ENCODE peak calls at places on chromosomes 5 and 9, in five cellular contexts. I is neuronal stem cell, C is IMR-90, J is mesenchymal stem cell, X is H1. V is an unnamed sample.

GRCh38 chr5:158140120-158140778 is 281.3 kb upstream of the CLINT1 start:
- DNase-seq in X (no peak), C (no peak), I (no peak), J (peak), V (no peak)

GRCh38 chr5:7886849-7887460 is 18.0 kb downstream of the MTRR start:
- DNase-seq in X (no peak), J (peak), I (peak), C (peak), V (no peak)

GRCh38 chr9:129406278-129407225 is 214.3 kb downstream of the C9orf50 start:
- DNase-seq in I (no peak), C (no peak), X (no peak), J (no peak), V (no peak)

GRCh38 chr5:107364443-107365096 is 306.2 kb downstream of the EFNA5 start:
- DNase-seq in I (no peak), J (no peak), C (no peak), X (no peak), V (no peak)

GRCh38 chr5:131959136-131959535 is 13.7 kb upstream of the MEIKIN start:
- DNase-seq in C (no peak), J (no peak), I (no peak), X (no peak), V (no peak)

GRCh38 chr9:98037362-98037761 is 19.2 kb upstream of the NANS start:
- DNase-seq in J (no peak), I (no peak), C (peak), X (no peak), V (no peak)

GRCh38 chr5:149869266-149869875 is 75.2 kb downstream of the PDE6A start:
- DNase-seq in X (no peak), C (no peak), I (no peak), J (no peak), V (no peak)

GRCh38 chr5:61658592-61659008 is 326.5 kb downstream of the ZSWIM6 start:
- DNase-seq in I (peak), J (peak), X (peak), C (peak), V (peak)

GRCh38 chr9:85858351-85858750 is 82.6 kb upstream of the NAA35 start:
- DNase-seq in X (no peak), C (no peak), J (no peak), I (no peak), V (no peak)

GRCh38 chr9:113456235-113456634 is 7.3 kb upstream of the RGS3 start:
- DNase-seq in J (peak), I (no peak), C (peak), X (no peak), V (no peak)

GRCh38 chr5:78243639-78244038 is 50.9 kb downstream of the AP3B1 start:
- DNase-seq in I (no peak), J (peak), C (peak), X (no peak), V (no peak)

GRCh38 chr9:35852876-35853865 is 17.0 kb downstream of the OR13J1 start:
- DNase-seq in I (no peak), J (no peak), X (no peak), C (no peak), V (peak)

GRCh38 chr9:34378376-34379060 is 1.8 kb upstream of the MYORG start:
- DNase-seq in I (no peak), X (no peak), C (no peak), J (no peak), V (no peak)

GRCh38 chr5:172801184-172801671 is 30.2 kb upstream of the DUSP1 start:
- DNase-seq in C (peak), J (peak), I (no peak), X (no peak), V (no peak)

GRCh38 chr5:128757560-128757959 is 207.7 kb upstream of the SLC27A6 start:
- DNase-seq in C (no peak), I (no peak), J (no peak), X (no peak), V (no peak)

GRCh38 chr9:89983411-89983810 is 378.6 kb downstream of the GADD45G start:
- DNase-seq in J (no peak), I (no peak), C (no peak), X (no peak), V (no peak)

GRCh38 chr5:68804343-68804742 is 289.5 kb upstream of the SLC30A5 start:
- DNase-seq in C (no peak), J (no peak), I (no peak), X (no peak), V (no peak)

GRCh38 chr9:136567651-136568287 is 21.9 kb upstream of the NOTCH1 start:
- DNase-seq in X (no peak), C (peak), I (no peak), J (peak), V (peak)

GRCh38 chr9:129027685-129028191 is 393 bp downstream of the SH3GLB2 start:
- DNase-seq in X (no peak), C (no peak), J (peak), I (peak), V (no peak)

GRCh38 chr9:97766610-97767009 is 69.5 kb upstream of the XPA start:
- DNase-seq in I (no peak), C (no peak), X (no peak), J (no peak), V (no peak)

GRCh38 chr9:98097836-98098235 is 21.2 kb downstream of the TRIM14 start:
- DNase-seq in C (no peak), I (no peak), X (no peak), J (no peak), V (no peak)

GRCh38 chr5:170020423-170020822 is 40.1 kb upstream of the INSYN2B start:
- DNase-seq in J (no peak), C (no peak), I (no peak), X (no peak), V (no peak)

GRCh38 chr9:131678499-131679111 is 61.3 kb downstream of the RAPGEF1 start:
- DNase-seq in J (peak), C (peak), I (peak), X (no peak), V (no peak)

GRCh38 chr5:56951946-56952691 is at the start of gene MIER3:
- DNase-seq in I (peak), J (peak), X (peak), C (peak), V (peak)

GRCh38 chr9:130453487-130453886 is 8.7 kb downstream of the ASS1 start:
- DNase-seq in X (no peak), C (peak), J (peak), I (no peak), V (no peak)

GRCh38 chr5:178450121-178450631 is 140.0 kb downstream of the COL23A1 start:
- DNase-seq in X (no peak), C (no peak), I (no peak), J (no peak), V (no peak)

GRCh38 chr5:115586525-115587146 is 15.6 kb downstream of the TICAM2 start:
- DNase-seq in X (no peak), I (no peak), C (peak), J (peak), V (no peak)

GRCh38 chr9:80586786-80587185 is 1015.0 kb downstream of the TLE4 start:
- DNase-seq in I (no peak), J (no peak), C (no peak), X (no peak), V (no peak)

GRCh38 chr5:139116256-139116655 is 81.9 kb downstream of the SIL1 start:
- DNase-seq in I (no peak), C (no peak), X (no peak), J (no peak), V (no peak)

DNA sequence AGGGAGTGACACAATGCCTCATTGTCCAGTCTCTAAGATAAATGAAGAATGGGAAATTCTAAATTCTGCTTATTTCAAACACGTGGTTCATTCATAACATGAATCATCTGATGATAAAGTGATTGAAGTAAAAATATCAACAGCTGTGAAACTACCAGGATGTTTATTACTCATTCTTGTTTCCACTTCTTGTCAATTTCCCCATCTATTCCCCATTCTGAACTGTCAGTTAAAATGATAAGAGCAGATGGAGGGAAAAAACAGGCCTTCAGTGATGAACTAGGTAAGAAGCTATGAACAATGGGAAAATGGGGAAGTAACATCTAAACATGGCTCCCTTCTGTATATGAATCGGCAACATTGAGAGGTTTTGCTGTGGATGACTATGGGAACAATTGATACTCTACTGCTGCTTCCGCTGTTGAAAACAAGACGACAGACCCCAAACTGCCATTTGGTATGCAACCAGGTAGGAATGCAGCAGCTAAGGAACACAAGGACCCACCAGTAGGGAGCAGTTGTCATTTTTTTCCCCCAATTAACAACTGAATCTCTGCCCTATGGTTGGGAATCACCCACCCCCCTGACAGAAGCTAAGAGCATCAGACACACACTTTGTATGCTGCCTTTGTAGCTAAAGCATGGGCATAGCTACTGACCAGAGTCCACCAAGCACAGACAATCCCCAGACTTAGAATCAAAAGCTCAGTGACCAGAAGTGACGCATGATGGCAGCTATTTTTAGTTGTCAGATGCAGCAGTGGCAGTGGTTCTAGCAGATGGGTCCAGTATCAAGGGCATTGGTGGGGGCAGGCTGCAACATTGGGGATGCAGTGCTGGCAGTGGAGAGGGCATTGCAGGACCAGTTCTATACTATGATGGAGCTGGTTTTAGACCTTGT is 52.9 kb upstream of the ZNF366 start:
- DNase-seq in J (no peak), X (no peak), I (no peak), C (no peak), V (no peak)
- H2AFZ ChIP-seq in J (no peak), X (no peak), I (peak), C (no peak), V (no peak)

DNA sequence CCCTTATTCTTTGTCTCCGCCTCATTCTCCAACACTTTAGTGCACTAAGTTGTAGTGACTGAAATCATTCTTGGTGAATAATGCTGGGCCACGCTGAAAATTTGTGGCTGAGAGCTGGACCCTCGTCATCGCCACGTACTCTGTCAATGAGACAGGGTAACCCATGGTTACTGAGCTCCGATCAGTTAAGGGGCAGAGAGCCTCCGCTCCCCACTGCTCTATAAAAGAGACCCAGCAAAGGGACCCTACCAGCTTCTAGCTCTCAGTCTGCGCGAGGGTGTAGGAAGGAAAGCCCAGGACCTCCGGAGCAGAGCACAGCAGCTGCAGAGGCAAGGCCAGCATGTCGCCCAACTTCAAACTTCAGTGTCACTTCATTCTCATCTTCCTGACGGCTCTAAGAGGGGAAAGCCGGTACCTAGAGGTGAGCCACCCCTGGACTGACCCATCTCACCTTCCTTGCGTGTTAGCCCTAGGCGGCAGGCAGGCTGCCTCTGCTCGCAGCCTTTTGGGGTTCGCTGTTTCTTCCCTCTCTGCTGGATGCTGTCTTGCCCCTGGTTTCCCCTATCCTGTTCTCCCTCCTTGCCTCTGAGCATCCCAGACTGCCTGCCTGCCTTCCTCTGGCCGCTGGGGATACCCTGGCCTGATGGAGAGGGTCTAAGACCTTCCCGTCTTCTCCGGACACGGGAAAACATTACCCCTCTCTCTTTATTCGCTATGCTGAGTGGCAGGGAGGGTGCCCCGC is at the start of gene CRHBP:
- DNase-seq in C (no peak), J (no peak), I (no peak), X (no peak), V (peak)
- H3K23ac ChIP-seq in C (no peak), J (no peak), I (peak), X (no peak), V (no peak)

GRCh38 chr5:116654890-116655289 is 80.3 kb upstream of the SEMA6A start:
- DNase-seq in J (no peak), I (no peak), X (no peak), C (no peak), V (no peak)
- H2BK15ac ChIP-seq in J (no peak), I (no peak), X (no peak), C (no peak), V (no peak)

GRCh38 chr5:54524082-54524481 is 6.5 kb downstream of the SNX18 start:
- DNase-seq in C (no peak), J (no peak), I (no peak), X (no peak), V (no peak)

GRCh38 chr5:54525226-54525625 is 7.7 kb downstream of the SNX18 start:
- DNase-seq in C (no peak), X (no peak), I (no peak), J (no peak), V (no peak)

GRCh38 chr5:54525692-54526091 is 8.1 kb downstream of the SNX18 start:
- DNase-seq in J (no peak), C (no peak), I (no peak), X (no peak), V (no peak)

GRCh38 chr5:54523534-54523933 is 6.0 kb downstream of the SNX18 start:
- DNase-seq in X (no peak), C (no peak), J (no peak), I (no peak), V (no peak)

GRCh38 chr5:54524704-54525103 is 7.1 kb downstream of the SNX18 start:
- DNase-seq in I (no peak), J (no peak), X (no peak), C (no peak), V (no peak)
- H2AFZ ChIP-seq in I (no peak), J (no peak), X (no peak), C (no peak), V (no peak)

V was measured in H9.